ENCODE peak calls at places on chromosomes 7 and 10, in nine cellular contexts. N is foreskin fibroblast; G is IMR-90; J is Peyer's patch; V is psoas muscle; D is ovary; R is neural progenitor cell; C is CD8-positive, alpha-beta T cell; H is kidney epithelial cell. B is an unnamed sample.

GRCh38 chr10:78458983-78459638 is 425.4 kb downstream of the RPS24 start:
- DNase-seq in N (peak), G (peak), J (no peak), V (no peak), D (no peak), R (no peak), C (no peak), H (peak), B (no peak)

GRCh38 chr7:143511593-143512047 is 33.9 kb downstream of the TAS2R41 start:
- DNase-seq in N (no peak), G (no peak), J (no peak), V (no peak), D (no peak), R (no peak), C (no peak), H (no peak), B (no peak)

GRCh38 chr10:104557966-104558365 is 83.1 kb upstream of the SORCS3 start:
- DNase-seq in N (no peak), G (no peak), J (no peak), V (no peak), D (no peak), R (no peak), C (no peak), H (no peak), B (no peak)

GRCh38 chr10:67005981-67006380 is 80.1 kb downstream of the LRRTM3 start:
- DNase-seq in N (no peak), G (no peak), J (no peak), V (no peak), D (no peak), R (no peak), C (no peak), H (no peak), B (no peak)

GRCh38 chr10:93032105-93032808 is 28.3 kb upstream of the CYP26C1 start:
- DNase-seq in N (peak), G (no peak), J (no peak), V (no peak), D (no peak), R (no peak), C (no peak), H (no peak), B (no peak)

GRCh38 chr7:127995866-127996215 is 35.4 kb downstream of the LRRC4 start:
- DNase-seq in N (no peak), G (no peak), J (no peak), V (no peak), D (no peak), R (no peak), C (no peak), H (no peak), B (no peak)

GRCh38 chr7:42235734-42236133 is 1.3 kb downstream of the GLI3 start:
- DNase-seq in N (peak), G (no peak), J (no peak), V (no peak), D (peak), R (peak), C (no peak), H (no peak), B (no peak)

GRCh38 chr7:119028736-119029135 is 804.2 kb downstream of the ANKRD7 start:
- DNase-seq in N (no peak), G (no peak), J (no peak), V (no peak), D (no peak), R (no peak), C (no peak), H (no peak), B (no peak)

GRCh38 chr7:121158665-121159064 is 170.1 kb upstream of the WNT16 start:
- DNase-seq in N (no peak), G (no peak), J (no peak), V (no peak), D (no peak), R (no peak), C (no peak), H (no peak), B (no peak)

GRCh38 chr7:107934991-107935770 is 44.2 kb downstream of the DLD start:
- DNase-seq in N (peak), G (peak), J (no peak), V (no peak), D (no peak), R (no peak), C (no peak), H (no peak), B (no peak)

GRCh38 chr7:111027396-111027795 is 63.5 kb upstream of the LRRN3 start:
- DNase-seq in N (no peak), G (no peak), J (no peak), V (no peak), D (no peak), R (no peak), C (no peak), H (no peak), B (no peak)

GRCh38 chr7:66505531-66506451 is 122.9 kb upstream of the KCTD7 start:
- DNase-seq in N (peak), G (no peak), J (peak), V (no peak), D (no peak), R (no peak), C (peak), H (no peak), B (peak)

GRCh38 chr10:129969528-129970264 is 5.6 kb upstream of the EBF3 start:
- DNase-seq in N (peak), G (no peak), J (no peak), V (no peak), D (no peak), R (peak), C (no peak), H (no peak), B (no peak)

GRCh38 chr7:104791065-104791464 is 222.9 kb upstream of the KMT2E start:
- DNase-seq in N (peak), G (no peak), J (no peak), V (no peak), D (no peak), R (peak), C (no peak), H (no peak), B (no peak)

GRCh38 chr7:33369888-33370287 is 240.5 kb downstream of the BBS9 start:
- DNase-seq in N (no peak), G (no peak), J (no peak), V (no peak), D (no peak), R (no peak), C (no peak), H (no peak), B (no peak)

GRCh38 chr7:155190608-155191536 is 106.8 kb upstream of the INSIG1 start:
- DNase-seq in N (peak), G (no peak), J (peak), V (peak), D (no peak), R (peak), C (no peak), H (no peak), B (no peak)

GRCh38 chr7:120991133-120991532 is 2.6 kb downstream of the CPED1 start:
- DNase-seq in N (no peak), G (no peak), J (no peak), V (no peak), D (no peak), R (no peak), C (no peak), H (no peak), B (no peak)

GRCh38 chr10:95500649-95501048 is 60.5 kb downstream of the SORBS1 start:
- DNase-seq in N (no peak), G (no peak), J (no peak), V (peak), D (no peak), R (no peak), C (no peak), H (no peak), B (no peak)

GRCh38 chr10:128018236-128018635 is 108.0 kb downstream of the MKI67 start:
- DNase-seq in N (no peak), G (peak), J (no peak), V (no peak), D (no peak), R (no peak), C (no peak), H (no peak), B (no peak)

GRCh38 chr10:78137147-78137546 is 103.5 kb downstream of the RPS24 start:
- DNase-seq in N (no peak), G (no peak), J (no peak), V (no peak), D (no peak), R (no peak), C (no peak), H (no peak), B (no peak)

GRCh38 chr7:142815099-142815498 is 39.8 kb upstream of the EPHB6 start:
- DNase-seq in N (no peak), G (no peak), J (no peak), V (no peak), D (no peak), R (no peak), C (no peak), H (no peak), B (no peak)

GRCh38 chr10:14208231-14208630 is 122.5 kb downstream of the FRMD4A start:
- DNase-seq in N (no peak), G (no peak), J (no peak), V (no peak), D (no peak), R (no peak), C (no peak), H (no peak), B (no peak)

GRCh38 chr10:84308481-84309304 is 19.7 kb upstream of the CCSER2 start:
- DNase-seq in N (peak), G (peak), J (peak), V (no peak), D (no peak), R (no peak), C (peak), H (peak), B (peak)

GRCh38 chr7:38855867-38856266 is 53.1 kb downstream of the VPS41 start:
- DNase-seq in N (peak), G (no peak), J (no peak), V (no peak), D (no peak), R (no peak), C (no peak), H (no peak), B (peak)

GRCh38 chr10:32005050-32005449 is 51.2 kb downstream of the KIF5B start:
- DNase-seq in N (peak), G (peak), J (peak), V (no peak), D (no peak), R (peak), C (peak), H (no peak), B (no peak)

GRCh38 chr10:33111652-33112051 is 153.6 kb upstream of the ITGB1 start:
- DNase-seq in N (no peak), G (no peak), J (no peak), V (no peak), D (no peak), R (no peak), C (no peak), H (no peak), B (no peak)

GRCh38 chr7:132655071-132655761 is 78.9 kb upstream of the PLXNA4 start:
- DNase-seq in N (peak), G (no peak), J (peak), V (peak), D (no peak), R (peak), C (peak), H (no peak), B (peak)

GRCh38 chr7:10205690-10206089 is 768.0 kb upstream of the PHF14 start:
- DNase-seq in N (no peak), G (no peak), J (no peak), V (no peak), D (no peak), R (no peak), C (no peak), H (no peak), B (no peak)

GRCh38 chr7:130334274-130334673 is 10.3 kb upstream of the CPA5 start:
- DNase-seq in N (no peak), G (peak), J (no peak), V (no peak), D (no peak), R (no peak), C (no peak), H (no peak), B (no peak)

GRCh38 chr7:150941983-150942590 is 36.0 kb downstream of the KCNH2 start:
- DNase-seq in N (no peak), G (no peak), J (peak), V (peak), D (no peak), R (no peak), C (peak), H (no peak), B (no peak)

GRCh38 chr10:85861513-85862197 is 504.9 kb downstream of the GRID1 start:
- DNase-seq in N (no peak), G (no peak), J (no peak), V (no peak), D (no peak), R (no peak), C (no peak), H (no peak), B (no peak)

GRCh38 chr7:155164316-155164715 is 94.2 kb downstream of the HTR5A start:
- DNase-seq in N (no peak), G (no peak), J (no peak), V (no peak), D (no peak), R (no peak), C (no peak), H (no peak), B (no peak)

GRCh38 chr7:158389514-158390425 is 197.9 kb downstream of the PTPRN2 start:
- DNase-seq in N (no peak), G (no peak), J (no peak), V (no peak), D (no peak), R (no peak), C (no peak), H (no peak), B (no peak)

GRCh38 chr10:13769926-13770325 is 183.2 kb downstream of the PRPF18 start:
- DNase-seq in N (peak), G (peak), J (no peak), V (no peak), D (no peak), R (no peak), C (no peak), H (peak), B (no peak)

GRCh38 chr7:29864668-29865067 is 58.4 kb downstream of the WIPF3 start:
- DNase-seq in N (peak), G (no peak), J (no peak), V (no peak), D (no peak), R (no peak), C (no peak), H (no peak), B (no peak)

GRCh38 chr7:127532736-127533135 is 52.7 kb downstream of the GCC1 start:
- DNase-seq in N (no peak), G (no peak), J (no peak), V (no peak), D (no peak), R (no peak), C (no peak), H (no peak), B (no peak)

GRCh38 chr10:69963178-69963834 is 89.3 kb upstream of the MACROH2A2 start:
- DNase-seq in N (no peak), G (no peak), J (peak), V (no peak), D (no peak), R (no peak), C (no peak), H (no peak), B (no peak)

GRCh38 chr10:132690821-132691610 is 94.9 kb downstream of the NKX6-2 start:
- DNase-seq in N (no peak), G (no peak), J (peak), V (peak), D (no peak), R (no peak), C (no peak), H (no peak), B (peak)

DNA sequence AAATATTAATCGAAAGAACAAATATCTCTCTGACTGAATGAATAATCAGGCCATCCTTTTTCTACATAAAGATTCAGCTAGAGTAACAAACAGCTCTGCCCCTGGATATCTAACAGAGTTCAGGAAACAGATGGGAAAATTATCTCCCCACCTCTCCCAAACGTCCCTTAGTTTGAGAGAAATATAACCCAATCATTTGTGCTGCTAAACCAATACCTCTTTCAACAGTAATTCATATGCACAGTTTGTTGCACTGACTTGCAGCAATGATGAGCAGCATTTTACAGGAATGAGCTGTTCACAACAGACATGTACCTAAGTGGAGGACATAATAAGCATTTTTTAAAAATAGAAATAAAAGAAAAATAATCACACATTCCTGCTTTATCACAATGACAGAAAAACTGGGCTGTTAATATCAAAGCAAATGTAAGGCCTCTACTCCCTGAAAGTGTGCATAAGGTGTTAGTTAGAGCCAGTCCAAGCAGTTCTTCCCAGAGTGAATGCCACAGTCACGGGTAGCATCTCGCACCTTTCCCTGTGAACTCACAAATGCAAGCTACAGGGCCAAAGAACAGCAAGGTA is 2.3 kb downstream of the CREB3L2 start:
- DNase-seq in N (peak), G (no peak), J (no peak), V (no peak), D (no peak), R (no peak), C (no peak), H (no peak), B (no peak)
- H3K4me3 ChIP-seq in N (peak), G (peak), J (peak), V (peak), D (peak), R (peak), C (no peak), H (no peak), B (peak)

DNA sequence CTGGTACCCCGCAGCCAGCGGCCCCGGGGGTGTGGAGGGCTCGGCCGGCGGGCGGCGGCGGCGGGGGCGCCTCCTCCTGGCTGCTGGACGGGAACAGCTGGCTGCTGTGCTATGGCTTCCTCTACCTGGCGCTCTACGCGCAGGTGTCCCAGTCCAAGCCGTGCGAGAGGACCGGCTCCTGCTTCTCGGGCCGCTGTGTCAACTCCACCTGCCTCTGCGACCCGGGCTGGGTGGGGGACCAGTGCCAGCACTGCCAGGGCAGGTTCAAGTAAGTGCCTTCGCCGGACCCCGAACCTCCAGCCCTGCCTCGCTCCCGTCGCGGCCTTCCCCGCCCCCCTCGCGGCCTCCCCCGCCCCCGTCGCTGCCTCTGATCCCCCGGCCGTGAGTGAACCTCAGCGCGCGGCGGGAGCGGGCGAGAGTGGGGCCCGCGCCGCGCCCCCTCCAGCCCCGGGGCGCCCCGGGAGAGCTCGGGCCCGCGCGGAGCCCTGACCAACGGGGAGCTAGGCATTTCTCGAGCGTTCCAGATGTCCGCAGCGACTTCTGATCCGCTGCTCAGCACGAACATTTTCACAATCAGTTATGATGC is 704 bp downstream of the ATRNL1 start:
- DNase-seq in N (peak), G (no peak), J (peak), V (peak), D (peak), R (peak), C (no peak), H (no peak), B (no peak)
- TF ChIP-seq CTCF in N (no peak), G (peak), J (no peak), V (no peak), D (no peak), R (peak), C (no peak), H (peak), B (no peak)

DNA sequence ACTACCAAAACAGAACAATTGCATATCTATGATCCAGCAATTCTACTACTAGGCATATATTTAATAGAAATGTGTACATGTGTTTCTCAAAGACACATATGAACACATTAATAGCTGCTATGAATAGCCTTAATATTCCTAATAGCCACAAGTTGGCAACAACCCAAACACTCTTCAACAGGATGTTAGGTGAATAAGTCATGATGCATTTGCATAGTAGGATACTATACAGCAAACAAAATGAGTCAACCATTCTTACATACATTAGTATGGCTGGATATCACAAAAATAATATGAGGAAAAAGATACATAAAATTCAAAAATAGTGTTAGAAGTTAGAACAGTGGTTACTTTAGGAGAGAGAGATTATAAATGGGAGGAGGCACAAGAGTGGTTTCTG is 26.8 kb upstream of the ZNF746 start:
- DNase-seq in N (no peak), G (no peak), J (no peak), V (no peak), D (no peak), R (no peak), C (no peak), H (no peak), B (no peak)
- H3K4me3 ChIP-seq in N (no peak), G (no peak), J (no peak), V (no peak), D (no peak), R (no peak), C (no peak), H (no peak), B (no peak)

DNA sequence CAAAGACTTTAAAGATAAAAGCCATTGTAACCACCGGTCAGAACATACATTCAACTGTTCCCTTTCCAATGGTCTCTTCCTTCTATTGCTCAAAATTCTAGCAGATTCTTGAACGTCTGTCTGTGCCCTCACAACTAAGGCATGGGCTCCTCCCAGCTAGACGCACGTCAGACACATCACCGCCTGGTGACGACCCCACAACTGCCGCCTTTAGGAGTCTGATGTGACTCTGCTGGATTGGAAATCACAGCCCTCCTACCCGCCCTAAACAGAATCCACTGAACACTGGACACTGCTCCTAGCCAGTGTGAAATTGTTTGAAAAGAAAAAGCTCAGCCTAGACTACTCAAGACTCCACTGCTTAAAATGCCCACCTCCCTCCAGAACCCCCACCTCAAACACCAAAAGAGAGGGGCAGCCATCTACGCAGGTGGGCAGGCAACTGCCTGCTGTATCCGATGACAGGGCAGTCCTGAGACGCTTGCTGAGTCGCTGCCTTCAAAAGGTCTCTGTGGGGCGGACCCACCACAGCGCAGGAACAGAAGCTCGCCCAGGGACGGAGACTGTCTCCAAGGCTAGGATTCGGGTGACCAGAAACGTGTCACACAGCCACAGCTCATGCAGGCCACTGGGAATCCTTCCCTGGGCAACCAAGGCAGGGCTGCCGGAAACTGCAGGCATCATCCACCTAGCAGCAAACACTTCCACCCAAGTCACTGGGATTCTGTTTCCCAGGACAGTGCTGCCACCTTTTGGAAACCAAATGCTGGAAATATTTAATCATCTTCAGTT is 34.7 kb downstream of the GSDME start:
- DNase-seq in N (peak), G (no peak), J (no peak), V (no peak), D (no peak), R (peak), C (no peak), H (no peak), B (no peak)
- TF ChIP-seq CTCF in N (peak), G (no peak), J (peak), V (peak), D (no peak), R (peak), C (no peak), H (peak), B (peak)

GRCh38 chr10:15478429-15478828 is 107.3 kb upstream of the FAM171A1 start:
- DNase-seq in N (no peak), G (no peak), J (no peak), V (no peak), D (no peak), R (peak), C (no peak), H (no peak), B (no peak)

GRCh38 chr10:15474671-15475070 is 103.6 kb upstream of the FAM171A1 start:
- DNase-seq in N (no peak), G (no peak), J (no peak), V (no peak), D (no peak), R (no peak), C (no peak), H (no peak), B (no peak)

GRCh38 chr10:15473401-15473777 is 102.3 kb upstream of the FAM171A1 start:
- DNase-seq in N (no peak), G (no peak), J (no peak), V (no peak), D (no peak), R (no peak), C (no peak), H (no peak), B (no peak)

GRCh38 chr10:15478950-15479349 is 107.9 kb upstream of the FAM171A1 start:
- DNase-seq in N (no peak), G (no peak), J (no peak), V (no peak), D (no peak), R (no peak), C (no peak), H (no peak), B (no peak)

GRCh38 chr10:15476337-15476736 is 105.2 kb upstream of the FAM171A1 start:
- DNase-seq in N (no peak), G (no peak), J (no peak), V (no peak), D (no peak), R (no peak), C (no peak), H (no peak), B (no peak)
- H3K4me3 ChIP-seq in N (no peak), G (no peak), J (no peak), V (no peak), D (no peak), R (no peak), C (no peak), H (no peak), B (no peak)